ENCODE peak calls at places on chromosome 6, in four cellular contexts. One of them, this sample, is unnamed. For H3K9me3, the result is how much of the 10 kb centered on the place peaks cover.

GRCh38 chr6:113529191-113529590 is 328.0 kb upstream of the MARCKS start:
- DNase-seq in esophagus squamous epithelium: no peak
- DNase-seq in A673: no peak
- DNase-seq in hepatocyte: no peak
- DNase-seq in this sample: no peak

GRCh38 chr6:44779130-44779826 is 391.8 kb downstream of the CDC5L start:
- DNase-seq in esophagus squamous epithelium: no peak
- DNase-seq in A673: no peak
- DNase-seq in hepatocyte: no peak
- DNase-seq in this sample: no peak

GRCh38 chr6:163366288-163366687 is 48.2 kb upstream of the QKI start:
- DNase-seq in esophagus squamous epithelium: no peak
- DNase-seq in A673: no peak
- DNase-seq in hepatocyte: no peak
- DNase-seq in this sample: no peak

GRCh38 chr6:101435028-101435427 is 41.5 kb downstream of the GRIK2 start:
- DNase-seq in esophagus squamous epithelium: no peak
- DNase-seq in A673: no peak
- DNase-seq in hepatocyte: no peak
- DNase-seq in this sample: no peak

GRCh38 chr6:169838291-169839028 is 87.0 kb downstream of the ERMARD start:
- DNase-seq in esophagus squamous epithelium: no peak
- DNase-seq in A673: no peak
- DNase-seq in hepatocyte: no peak
- DNase-seq in this sample: peak

GRCh38 chr6:5078121-5078695 is 6.9 kb upstream of the PPP1R3G start:
- DNase-seq in esophagus squamous epithelium: no peak
- DNase-seq in A673: peak
- DNase-seq in hepatocyte: no peak
- DNase-seq in this sample: no peak

GRCh38 chr6:56350857-56351256 is 103.5 kb upstream of the COL21A1 start:
- DNase-seq in esophagus squamous epithelium: no peak
- DNase-seq in A673: no peak
- DNase-seq in hepatocyte: no peak
- DNase-seq in this sample: no peak

GRCh38 chr6:42693725-42694323 is 28.6 kb downstream of the PRPH2 start:
- DNase-seq in esophagus squamous epithelium: no peak
- DNase-seq in A673: no peak
- DNase-seq in hepatocyte: no peak
- DNase-seq in this sample: no peak

GRCh38 chr6:11236351-11236750 is 3.9 kb upstream of the NEDD9 start:
- DNase-seq in esophagus squamous epithelium: no peak
- DNase-seq in A673: no peak
- DNase-seq in hepatocyte: peak
- DNase-seq in this sample: no peak

GRCh38 chr6:73644030-73644429 is 9.8 kb downstream of the SLC17A5 start:
- DNase-seq in esophagus squamous epithelium: no peak
- DNase-seq in A673: no peak
- DNase-seq in hepatocyte: no peak
- DNase-seq in this sample: no peak

GRCh38 chr6:73642530-73642929 is 11.3 kb downstream of the SLC17A5 start:
- DNase-seq in esophagus squamous epithelium: no peak
- DNase-seq in A673: no peak
- DNase-seq in hepatocyte: no peak
- DNase-seq in this sample: no peak

GRCh38 chr6:73648166-73648565 is 5.6 kb downstream of the SLC17A5 start:
- DNase-seq in esophagus squamous epithelium: no peak
- DNase-seq in A673: no peak
- DNase-seq in hepatocyte: no peak
- DNase-seq in this sample: no peak

GRCh38 chr6:73649783-73650182 is 4.0 kb downstream of the SLC17A5 start:
- DNase-seq in esophagus squamous epithelium: no peak
- DNase-seq in A673: no peak
- DNase-seq in hepatocyte: no peak
- DNase-seq in this sample: no peak

DNA sequence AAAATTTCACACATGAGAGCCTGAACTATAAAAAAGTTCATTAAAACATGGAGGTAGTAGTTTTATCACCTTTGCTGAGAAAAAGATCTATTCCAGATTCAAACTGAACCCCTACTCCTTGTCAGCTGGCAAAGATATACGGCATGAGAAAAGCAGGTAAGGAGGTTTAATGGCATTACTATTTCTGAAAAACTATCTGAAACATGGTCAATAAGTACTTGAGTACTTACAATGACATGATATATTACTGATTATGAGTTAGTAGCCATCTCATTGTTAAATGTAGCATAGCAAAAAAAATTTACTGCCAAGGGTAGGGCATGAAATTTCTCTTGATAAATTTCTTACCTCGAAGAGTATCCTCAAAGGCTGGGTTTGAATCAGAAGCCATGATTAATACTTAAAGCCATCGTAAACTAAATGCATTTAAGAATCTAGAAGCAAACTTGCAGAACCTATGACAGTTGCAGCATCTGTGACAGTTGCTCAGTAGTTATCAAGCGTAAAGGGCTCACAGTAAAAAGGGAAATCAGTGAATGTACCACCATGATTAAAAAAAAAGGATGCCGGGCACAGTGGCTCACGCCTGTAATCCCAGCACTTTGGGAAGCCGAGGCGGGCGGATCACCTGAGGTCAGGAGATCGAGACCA is 8.7 kb downstream of the SLC17A5 start:
- DNase-seq in esophagus squamous epithelium: no peak
- DNase-seq in A673: no peak
- DNase-seq in hepatocyte: no peak
- DNase-seq in this sample: no peak
- H3K4me3 ChIP-seq in esophagus squamous epithelium: peak
- H3K4me3 ChIP-seq in A673: peak
- H3K4me3 ChIP-seq in hepatocyte: peak
- H3K4me3 ChIP-seq in this sample: peak

DNA sequence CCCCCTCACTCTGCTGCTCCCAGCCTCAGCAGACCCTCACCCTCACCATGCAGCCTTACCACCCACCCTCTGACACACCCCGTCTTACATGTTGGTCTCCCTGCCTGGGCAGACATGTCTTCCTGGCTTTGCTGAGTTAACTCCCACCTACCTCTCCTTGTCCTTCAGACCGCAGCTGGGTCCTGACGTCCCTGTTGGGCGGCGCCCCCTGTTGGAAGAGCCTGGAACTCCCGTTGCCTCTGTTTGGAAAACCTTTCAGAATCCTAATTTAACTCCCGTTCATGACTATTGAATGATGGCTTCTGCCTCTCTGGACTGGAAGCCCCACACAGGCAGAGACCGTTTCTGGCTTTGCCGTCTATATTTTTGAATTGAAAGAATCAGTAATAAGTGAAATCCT is 245.1 kb downstream of the MYLK4 start:
- DNase-seq in esophagus squamous epithelium: no peak
- DNase-seq in A673: peak
- DNase-seq in hepatocyte: no peak
- DNase-seq in this sample: peak
- TF ChIP-seq CTCF in esophagus squamous epithelium: no peak
- TF ChIP-seq CTCF in A673: peak
- TF ChIP-seq CTCF in hepatocyte: peak
- TF ChIP-seq CTCF in this sample: no peak

DNA sequence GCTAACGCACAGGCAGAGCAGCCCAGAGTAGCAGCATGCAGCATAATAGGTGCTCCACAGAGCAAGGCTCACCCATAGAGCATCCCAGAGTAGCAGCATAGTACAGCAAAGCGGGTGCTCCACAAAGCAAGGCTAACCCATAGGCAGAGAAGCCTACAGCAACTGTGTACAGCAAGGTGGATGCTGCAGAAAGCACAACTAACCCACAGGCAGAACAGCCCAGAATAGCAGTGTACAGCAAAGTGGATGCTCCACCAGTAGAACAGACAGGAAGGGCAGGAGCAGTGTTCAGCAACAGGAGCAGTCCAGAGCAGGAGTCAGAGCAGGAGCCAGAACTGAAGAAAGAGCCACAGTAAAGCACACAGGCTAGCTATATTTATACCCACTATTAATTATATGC is 132.7 kb upstream of the PRSS16 start:
- DNase-seq in esophagus squamous epithelium: no peak
- DNase-seq in A673: no peak
- DNase-seq in hepatocyte: no peak
- DNase-seq in this sample: no peak
- H3K9me3 ChIP-seq in esophagus squamous epithelium: under half
- H3K9me3 ChIP-seq in A673: under half
- H3K9me3 ChIP-seq in hepatocyte: under half
- H3K9me3 ChIP-seq in this sample: under half

DNA sequence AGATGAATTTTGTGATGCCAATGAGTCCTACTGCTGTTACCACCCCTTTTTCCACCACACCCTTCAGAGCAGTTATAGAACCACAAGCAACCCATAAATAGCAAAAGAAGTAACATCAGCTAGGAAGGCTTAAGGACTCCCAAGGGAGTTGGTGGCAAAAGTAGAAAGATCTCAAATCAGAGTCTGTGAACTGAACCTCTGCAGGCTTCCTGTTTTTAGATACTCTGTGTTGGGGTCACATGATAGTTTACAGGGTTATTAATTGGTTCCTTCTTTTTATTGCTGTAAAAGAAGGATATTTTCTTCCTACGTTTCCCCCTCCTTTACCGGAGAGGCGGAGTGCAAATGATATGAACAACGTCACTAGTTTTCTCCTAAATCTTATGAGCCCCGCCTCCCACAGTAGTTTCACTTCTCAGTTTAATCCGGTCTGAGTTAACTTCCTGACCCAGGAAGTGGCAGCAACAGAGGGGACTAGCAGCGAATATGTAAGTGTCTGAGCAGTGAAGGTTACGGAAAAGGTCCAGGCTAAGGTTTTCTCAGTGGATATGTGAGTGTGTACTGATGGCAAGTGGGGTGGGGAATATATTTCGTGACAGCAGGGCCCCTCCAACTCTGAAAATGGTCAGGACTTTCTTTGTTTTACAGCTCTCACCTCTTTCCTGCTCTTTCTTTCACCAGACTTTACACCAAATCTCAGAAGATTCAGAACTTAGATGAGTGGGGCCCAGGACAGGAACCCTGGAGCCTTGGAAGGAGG is at the start of gene TRIM38:
- DNase-seq in esophagus squamous epithelium: peak
- DNase-seq in A673: peak
- DNase-seq in hepatocyte: peak
- DNase-seq in this sample: no peak
- H3K4me3 ChIP-seq in esophagus squamous epithelium: peak
- H3K4me3 ChIP-seq in A673: peak
- H3K4me3 ChIP-seq in hepatocyte: peak
- H3K4me3 ChIP-seq in this sample: peak

DNA sequence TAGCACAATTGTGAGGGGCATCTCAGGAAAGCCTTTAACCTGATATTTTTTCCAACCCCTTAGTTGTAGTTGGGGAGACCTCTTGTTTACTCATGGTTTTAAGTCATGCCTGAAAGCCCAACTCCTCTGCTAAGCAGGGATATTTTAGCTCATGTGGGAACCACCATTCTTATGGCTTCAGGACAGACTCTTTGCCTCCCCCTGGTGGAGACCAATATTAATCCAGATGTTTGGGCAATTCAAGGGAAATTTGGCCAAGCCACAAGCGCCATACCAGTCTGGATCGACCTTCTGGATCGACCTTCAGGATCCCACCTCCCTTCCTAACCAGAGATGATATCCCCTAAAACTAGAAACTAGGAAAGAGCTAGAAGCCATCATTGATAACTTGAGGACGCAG is 211.2 kb downstream of the C6orf118 start:
- DNase-seq in esophagus squamous epithelium: no peak
- DNase-seq in A673: peak
- DNase-seq in hepatocyte: no peak
- DNase-seq in this sample: no peak
- TF ChIP-seq CTCF in esophagus squamous epithelium: no peak
- TF ChIP-seq CTCF in A673: peak
- TF ChIP-seq CTCF in hepatocyte: peak
- TF ChIP-seq CTCF in this sample: no peak

This sample was measured in vagina.